ENCODE peak calls at places on chromosomes 3 and 15, in eight cellular contexts. One of them, this sample, is unnamed. For H3K4me1, the result is how much of the 10 kb centered on the place peaks cover.

GRCh38 chr3:131193671-131194291 is 167.1 kb downstream of the NEK11 start:
- DNase-seq in right lobe of liver: no peak
- DNase-seq in mammary epithelial cell: no peak
- DNase-seq in RWPE2: no peak
- DNase-seq in neural progenitor cell: no peak
- DNase-seq in psoas muscle: no peak
- DNase-seq in adrenal gland: no peak
- DNase-seq in left lung: no peak
- DNase-seq in this sample: no peak

GRCh38 chr3:40237892-40238571 is 71.5 kb upstream of the EIF1B start:
- DNase-seq in right lobe of liver: no peak
- DNase-seq in mammary epithelial cell: no peak
- DNase-seq in RWPE2: no peak
- DNase-seq in neural progenitor cell: peak
- DNase-seq in psoas muscle: no peak
- DNase-seq in adrenal gland: no peak
- DNase-seq in left lung: no peak
- DNase-seq in this sample: no peak

GRCh38 chr3:170154084-170154483 is 27.4 kb downstream of the PHC3 start:
- DNase-seq in right lobe of liver: no peak
- DNase-seq in mammary epithelial cell: no peak
- DNase-seq in RWPE2: no peak
- DNase-seq in neural progenitor cell: no peak
- DNase-seq in psoas muscle: no peak
- DNase-seq in adrenal gland: no peak
- DNase-seq in left lung: no peak
- DNase-seq in this sample: no peak

GRCh38 chr15:78072080-78072892 is 5.2 kb downstream of the TBC1D2B start:
- DNase-seq in right lobe of liver: no peak
- DNase-seq in mammary epithelial cell: no peak
- DNase-seq in RWPE2: no peak
- DNase-seq in neural progenitor cell: no peak
- DNase-seq in psoas muscle: no peak
- DNase-seq in adrenal gland: peak
- DNase-seq in left lung: no peak
- DNase-seq in this sample: no peak

GRCh38 chr15:89211678-89212170 is 9.7 kb downstream of the RLBP1 start:
- DNase-seq in right lobe of liver: no peak
- DNase-seq in mammary epithelial cell: no peak
- DNase-seq in RWPE2: no peak
- DNase-seq in neural progenitor cell: no peak
- DNase-seq in psoas muscle: no peak
- DNase-seq in adrenal gland: no peak
- DNase-seq in left lung: no peak
- DNase-seq in this sample: no peak

GRCh38 chr3:10173095-10173925 is 8.6 kb downstream of the IRAK2 start:
- DNase-seq in right lobe of liver: no peak
- DNase-seq in mammary epithelial cell: peak
- DNase-seq in RWPE2: no peak
- DNase-seq in neural progenitor cell: no peak
- DNase-seq in psoas muscle: no peak
- DNase-seq in adrenal gland: no peak
- DNase-seq in left lung: no peak
- DNase-seq in this sample: no peak

GRCh38 chr3:184491867-184492615 is 69.5 kb upstream of the EPHB3 start:
- DNase-seq in right lobe of liver: no peak
- DNase-seq in mammary epithelial cell: no peak
- DNase-seq in RWPE2: no peak
- DNase-seq in neural progenitor cell: no peak
- DNase-seq in psoas muscle: peak
- DNase-seq in adrenal gland: peak
- DNase-seq in left lung: peak
- DNase-seq in this sample: no peak

GRCh38 chr3:195921334-195921771 is 13.0 kb upstream of the TNK2 start:
- DNase-seq in right lobe of liver: no peak
- DNase-seq in mammary epithelial cell: no peak
- DNase-seq in RWPE2: no peak
- DNase-seq in neural progenitor cell: no peak
- DNase-seq in psoas muscle: no peak
- DNase-seq in adrenal gland: peak
- DNase-seq in left lung: no peak
- DNase-seq in this sample: peak

GRCh38 chr15:66841953-66842681 is 140.1 kb downstream of the SMAD6 start:
- DNase-seq in right lobe of liver: peak
- DNase-seq in mammary epithelial cell: peak
- DNase-seq in RWPE2: no peak
- DNase-seq in neural progenitor cell: peak
- DNase-seq in psoas muscle: peak
- DNase-seq in adrenal gland: peak
- DNase-seq in left lung: peak
- DNase-seq in this sample: peak

GRCh38 chr15:85651551-85651950 is 143.2 kb downstream of the KLHL25 start:
- DNase-seq in right lobe of liver: no peak
- DNase-seq in mammary epithelial cell: no peak
- DNase-seq in RWPE2: no peak
- DNase-seq in neural progenitor cell: no peak
- DNase-seq in psoas muscle: no peak
- DNase-seq in adrenal gland: no peak
- DNase-seq in left lung: no peak
- DNase-seq in this sample: no peak

GRCh38 chr3:53813229-53813628 is 33.0 kb downstream of the CHDH start:
- DNase-seq in right lobe of liver: no peak
- DNase-seq in mammary epithelial cell: no peak
- DNase-seq in RWPE2: no peak
- DNase-seq in neural progenitor cell: no peak
- DNase-seq in psoas muscle: no peak
- DNase-seq in adrenal gland: no peak
- DNase-seq in left lung: no peak
- DNase-seq in this sample: no peak

DNA sequence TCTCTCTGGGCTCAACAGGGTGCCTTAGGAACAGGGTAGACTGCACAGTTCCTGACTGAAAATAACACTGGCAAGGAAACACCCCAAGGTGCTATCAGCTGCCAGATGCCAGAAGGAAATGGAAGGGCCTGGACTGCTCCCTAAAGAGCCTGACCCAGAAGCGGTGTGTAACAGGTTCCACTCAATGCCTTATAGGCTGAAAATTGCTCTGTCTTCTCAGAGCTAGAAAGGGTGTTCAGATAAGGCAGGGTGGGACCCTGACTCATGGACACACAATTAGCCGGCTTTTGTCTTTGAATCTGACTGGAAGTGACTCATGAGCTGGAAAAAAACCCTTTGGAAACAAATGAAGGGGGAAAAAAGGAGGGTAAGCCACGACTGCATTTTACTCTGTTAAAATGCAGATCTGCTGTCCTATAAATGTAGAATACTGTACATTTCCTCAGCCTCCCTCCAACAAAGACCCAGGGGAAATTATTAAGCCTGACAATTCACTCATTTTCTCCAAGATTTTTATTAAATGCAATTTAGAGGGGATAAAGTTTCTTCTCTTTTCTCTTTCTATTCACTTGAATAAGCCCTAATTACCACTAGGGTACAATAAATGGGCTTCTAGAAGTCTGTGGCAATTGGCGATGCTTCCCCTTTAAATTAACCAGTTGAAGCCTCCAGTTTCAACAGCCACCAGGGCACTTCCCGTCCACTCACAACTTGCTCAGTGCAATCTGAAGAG is 160.2 kb upstream of the TBL1XR1 start:
- DNase-seq in right lobe of liver: no peak
- DNase-seq in mammary epithelial cell: peak
- DNase-seq in RWPE2: peak
- DNase-seq in neural progenitor cell: peak
- DNase-seq in psoas muscle: no peak
- DNase-seq in adrenal gland: peak
- DNase-seq in left lung: no peak
- DNase-seq in this sample: no peak
- H3K4me3 ChIP-seq in right lobe of liver: peak
- H3K4me3 ChIP-seq in mammary epithelial cell: no peak
- H3K4me3 ChIP-seq in RWPE2: no peak
- H3K4me3 ChIP-seq in neural progenitor cell: no peak
- H3K4me3 ChIP-seq in psoas muscle: peak
- H3K4me3 ChIP-seq in adrenal gland: no peak
- H3K4me3 ChIP-seq in left lung: peak
- H3K4me3 ChIP-seq in this sample: no peak

GRCh38 chr3:112631257-112631656 is 9.7 kb downstream of the CCDC80 start:
- DNase-seq in right lobe of liver: no peak
- DNase-seq in mammary epithelial cell: no peak
- DNase-seq in RWPE2: no peak
- DNase-seq in neural progenitor cell: no peak
- DNase-seq in psoas muscle: no peak
- DNase-seq in adrenal gland: no peak
- DNase-seq in left lung: no peak
- DNase-seq in this sample: no peak

GRCh38 chr3:112623717-112624116 is 17.2 kb downstream of the CCDC80 start:
- DNase-seq in right lobe of liver: no peak
- DNase-seq in mammary epithelial cell: peak
- DNase-seq in RWPE2: no peak
- DNase-seq in neural progenitor cell: no peak
- DNase-seq in psoas muscle: no peak
- DNase-seq in adrenal gland: no peak
- DNase-seq in left lung: no peak
- DNase-seq in this sample: no peak

GRCh38 chr3:112629425-112629824 is 11.5 kb downstream of the CCDC80 start:
- DNase-seq in right lobe of liver: no peak
- DNase-seq in mammary epithelial cell: peak
- DNase-seq in RWPE2: no peak
- DNase-seq in neural progenitor cell: no peak
- DNase-seq in psoas muscle: peak
- DNase-seq in adrenal gland: peak
- DNase-seq in left lung: no peak
- DNase-seq in this sample: no peak

GRCh38 chr3:112627419-112627818 is 13.5 kb downstream of the CCDC80 start:
- DNase-seq in right lobe of liver: no peak
- DNase-seq in mammary epithelial cell: no peak
- DNase-seq in RWPE2: no peak
- DNase-seq in neural progenitor cell: no peak
- DNase-seq in psoas muscle: peak
- DNase-seq in adrenal gland: peak
- DNase-seq in left lung: no peak
- DNase-seq in this sample: no peak

GRCh38 chr3:112628038-112628437 is 12.9 kb downstream of the CCDC80 start:
- DNase-seq in right lobe of liver: no peak
- DNase-seq in mammary epithelial cell: no peak
- DNase-seq in RWPE2: no peak
- DNase-seq in neural progenitor cell: no peak
- DNase-seq in psoas muscle: no peak
- DNase-seq in adrenal gland: no peak
- DNase-seq in left lung: no peak
- DNase-seq in this sample: no peak
- H3K4me1 ChIP-seq in right lobe of liver: under half
- H3K4me1 ChIP-seq in mammary epithelial cell: under half
- H3K4me1 ChIP-seq in RWPE2: under half
- H3K4me1 ChIP-seq in neural progenitor cell: under half
- H3K4me1 ChIP-seq in psoas muscle: under half
- H3K4me1 ChIP-seq in adrenal gland: under half
- H3K4me1 ChIP-seq in left lung: under half
- H3K4me1 ChIP-seq in this sample: under half

DNA sequence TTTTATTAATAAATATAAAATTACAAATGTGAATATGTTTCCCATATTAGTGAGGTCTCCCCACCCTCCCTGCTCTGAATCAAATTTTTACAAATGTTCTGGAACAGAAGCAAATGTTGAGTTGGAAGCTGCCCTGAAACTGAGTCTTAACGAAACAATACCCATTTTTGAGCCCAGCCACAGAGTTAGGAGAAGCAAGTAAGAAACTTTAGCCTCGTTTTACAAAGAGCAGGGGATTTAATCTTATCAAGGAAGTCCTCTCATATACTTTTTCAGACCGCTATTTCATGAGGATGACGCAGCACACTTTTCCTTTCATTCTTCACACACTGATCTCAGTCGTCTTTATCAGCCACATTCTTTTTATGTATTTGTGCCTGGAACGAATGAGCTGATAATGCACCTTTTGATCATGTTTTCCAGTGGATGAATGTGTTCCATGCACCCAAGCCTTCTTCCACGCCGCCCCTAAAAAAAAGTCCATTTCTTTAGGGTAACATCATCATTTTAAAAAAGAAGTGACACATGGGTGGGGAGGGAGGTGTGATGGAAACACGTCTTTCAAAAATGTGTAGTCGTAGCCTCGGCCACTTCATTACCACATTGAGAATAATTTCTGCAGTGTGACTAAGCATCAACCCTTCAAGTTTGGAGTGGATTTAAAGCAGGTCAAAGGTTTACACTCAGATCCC is 48.1 kb downstream of the SETMAR start:
- DNase-seq in right lobe of liver: no peak
- DNase-seq in mammary epithelial cell: no peak
- DNase-seq in RWPE2: no peak
- DNase-seq in neural progenitor cell: no peak
- DNase-seq in psoas muscle: no peak
- DNase-seq in adrenal gland: no peak
- DNase-seq in left lung: no peak
- DNase-seq in this sample: no peak
- H3K27ac ChIP-seq in right lobe of liver: peak
- H3K27ac ChIP-seq in mammary epithelial cell: no peak
- H3K27ac ChIP-seq in RWPE2: no peak
- H3K27ac ChIP-seq in neural progenitor cell: no peak
- H3K27ac ChIP-seq in psoas muscle: no peak
- H3K27ac ChIP-seq in adrenal gland: peak
- H3K27ac ChIP-seq in left lung: peak
- H3K27ac ChIP-seq in this sample: no peak

GRCh38 chr3:21328982-21329381 is 422.0 kb downstream of the ZNF385D start:
- DNase-seq in right lobe of liver: no peak
- DNase-seq in mammary epithelial cell: no peak
- DNase-seq in RWPE2: no peak
- DNase-seq in neural progenitor cell: no peak
- DNase-seq in psoas muscle: no peak
- DNase-seq in adrenal gland: no peak
- DNase-seq in left lung: no peak
- DNase-seq in this sample: no peak

GRCh38 chr3:21331321-21331720 is 419.7 kb downstream of the ZNF385D start:
- DNase-seq in right lobe of liver: no peak
- DNase-seq in mammary epithelial cell: no peak
- DNase-seq in RWPE2: no peak
- DNase-seq in neural progenitor cell: no peak
- DNase-seq in psoas muscle: no peak
- DNase-seq in adrenal gland: no peak
- DNase-seq in left lung: no peak
- DNase-seq in this sample: no peak

GRCh38 chr3:21326704-21327103 is 424.3 kb downstream of the ZNF385D start:
- DNase-seq in right lobe of liver: no peak
- DNase-seq in mammary epithelial cell: no peak
- DNase-seq in RWPE2: no peak
- DNase-seq in neural progenitor cell: peak
- DNase-seq in psoas muscle: no peak
- DNase-seq in adrenal gland: no peak
- DNase-seq in left lung: no peak
- DNase-seq in this sample: no peak

DNA sequence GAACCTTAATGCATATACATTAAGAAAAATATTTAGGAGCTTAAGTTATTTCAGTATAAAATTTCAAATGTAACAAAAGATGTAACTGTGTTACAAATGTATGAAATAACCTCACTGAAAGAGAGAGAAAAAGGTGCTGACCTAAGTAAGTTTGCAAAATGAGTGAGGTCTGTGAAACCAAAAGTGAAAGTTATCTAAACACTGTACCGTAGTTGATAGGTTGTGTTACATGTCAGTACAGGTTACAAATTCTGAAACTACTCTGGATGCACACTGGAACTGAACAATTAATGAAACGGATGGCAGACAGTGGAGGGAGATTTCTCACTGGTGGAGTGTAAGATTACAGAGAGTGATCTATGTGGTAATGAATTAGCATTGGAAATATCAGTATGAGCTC is 420.7 kb downstream of the ZNF385D start:
- DNase-seq in right lobe of liver: no peak
- DNase-seq in mammary epithelial cell: peak
- DNase-seq in RWPE2: no peak
- DNase-seq in neural progenitor cell: no peak
- DNase-seq in psoas muscle: no peak
- DNase-seq in adrenal gland: no peak
- DNase-seq in left lung: no peak
- DNase-seq in this sample: no peak
- H3K4me3 ChIP-seq in right lobe of liver: peak
- H3K4me3 ChIP-seq in mammary epithelial cell: peak
- H3K4me3 ChIP-seq in RWPE2: no peak
- H3K4me3 ChIP-seq in neural progenitor cell: no peak
- H3K4me3 ChIP-seq in psoas muscle: peak
- H3K4me3 ChIP-seq in adrenal gland: no peak
- H3K4me3 ChIP-seq in left lung: no peak
- H3K4me3 ChIP-seq in this sample: no peak

This sample was measured in pancreas.